ENCODE peak calls at places on chromosomes 11 and 22, in four cellular contexts. One of them, this sample, is unnamed.
A peak's percentile ranks its signal among the peaks of the same experiment; 100 is the strongest.

GRCh38 chr11:106697058-106697457 is 321.2 kb downstream of the GUCY1A2 start:
- DNase-seq in H1: no peak
- DNase-seq in K562: no peak
- DNase-seq in GM12878: no peak
- DNase-seq in this sample: peak; percentile 76

GRCh38 chr11:76714493-76714892 is 43.9 kb upstream of the LRRC32 start:
- DNase-seq in H1: no peak
- DNase-seq in K562: no peak
- DNase-seq in GM12878: no peak
- DNase-seq in this sample: no peak

GRCh38 chr11:79045811-79046304 is 395.0 kb downstream of the TENM4 start:
- DNase-seq in H1: no peak
- DNase-seq in K562: no peak
- DNase-seq in GM12878: no peak
- DNase-seq in this sample: peak; percentile 58

GRCh38 chr22:36465232-36466021 is 16.0 kb downstream of the TXN2 start:
- DNase-seq in H1: no peak
- DNase-seq in K562: no peak
- DNase-seq in GM12878: no peak
- DNase-seq in this sample: peak; percentile 93

GRCh38 chr11:6557761-6558674 is 45.4 kb downstream of the RRP8 start:
- DNase-seq in H1: no peak
- DNase-seq in K562: no peak
- DNase-seq in GM12878: no peak
- DNase-seq in this sample: no peak

GRCh38 chr22:37021710-37022482 is 2.4 kb downstream of the MPST start:
- DNase-seq in H1: no peak
- DNase-seq in K562: peak; percentile 72
- DNase-seq in GM12878: no peak
- DNase-seq in this sample: peak; percentile 34

GRCh38 chr11:3178349-3178748 is 13.2 kb upstream of the OSBPL5 start:
- DNase-seq in H1: no peak
- DNase-seq in K562: no peak
- DNase-seq in GM12878: no peak
- DNase-seq in this sample: no peak

GRCh38 chr22:42734406-42734805 is 13.7 kb upstream of the A4GALT start:
- DNase-seq in H1: no peak
- DNase-seq in K562: no peak
- DNase-seq in GM12878: no peak
- DNase-seq in this sample: no peak

GRCh38 chr11:83979593-83979992 is 693.4 kb upstream of the CCDC90B start:
- DNase-seq in H1: no peak
- DNase-seq in K562: no peak
- DNase-seq in GM12878: no peak
- DNase-seq in this sample: no peak

GRCh38 chr22:50059185-50059880 is 1.2 kb upstream of the TTLL8 start:
- DNase-seq in H1: peak; percentile 27
- DNase-seq in K562: peak; percentile 24
- DNase-seq in GM12878: no peak
- DNase-seq in this sample: peak; percentile 20

GRCh38 chr11:111982532-111983186 is 42.5 kb upstream of the DLAT start:
- DNase-seq in H1: no peak
- DNase-seq in K562: no peak
- DNase-seq in GM12878: no peak
- DNase-seq in this sample: no peak

GRCh38 chr22:19877626-19878339 is 23.1 kb upstream of the GNB1L start:
- DNase-seq in H1: no peak
- DNase-seq in K562: no peak
- DNase-seq in GM12878: no peak
- DNase-seq in this sample: peak; percentile 58

GRCh38 chr11:11706022-11706421 is 84.2 kb upstream of the GALNT18 start:
- DNase-seq in H1: no peak
- DNase-seq in K562: no peak
- DNase-seq in GM12878: no peak
- DNase-seq in this sample: no peak

GRCh38 chr11:123899792-123900191 is 2.2 kb upstream of the OR8D4 start:
- DNase-seq in H1: no peak
- DNase-seq in K562: no peak
- DNase-seq in GM12878: no peak
- DNase-seq in this sample: no peak

GRCh38 chr11:120139316-120140069 is 1.6 kb upstream of the TRIM29 start:
- DNase-seq in H1: no peak
- DNase-seq in K562: no peak
- DNase-seq in GM12878: no peak
- DNase-seq in this sample: no peak

GRCh38 chr22:29310863-29311339 is 4.5 kb downstream of the GAS2L1 start:
- DNase-seq in H1: no peak
- DNase-seq in K562: peak; percentile 89
- DNase-seq in GM12878: no peak
- DNase-seq in this sample: peak; percentile 96

GRCh38 chr11:795638-796564 is 2.2 kb downstream of the SLC25A22 start:
- DNase-seq in H1: no peak
- DNase-seq in K562: peak; percentile 81
- DNase-seq in GM12878: no peak
- DNase-seq in this sample: peak; percentile 89

GRCh38 chr22:32662587-32662915 is 139.0 kb upstream of the TIMP3 start:
- DNase-seq in H1: no peak
- DNase-seq in K562: no peak
- DNase-seq in GM12878: no peak
- DNase-seq in this sample: no peak

GRCh38 chr11:60087239-60087638 is 1.2 kb upstream of the MS4A2 start:
- DNase-seq in H1: no peak
- DNase-seq in K562: no peak
- DNase-seq in GM12878: no peak
- DNase-seq in this sample: no peak

GRCh38 chr11:112212710-112213109 is 13.5 kb upstream of the PTS start:
- DNase-seq in H1: no peak
- DNase-seq in K562: no peak
- DNase-seq in GM12878: no peak
- DNase-seq in this sample: no peak

GRCh38 chr22:24486501-24486921 is 8.6 kb upstream of the UPB1 start:
- DNase-seq in H1: no peak
- DNase-seq in K562: no peak
- DNase-seq in GM12878: no peak
- DNase-seq in this sample: peak; percentile 82

GRCh38 chr22:30212363-30212995 is 34.1 kb downstream of the LIF start:
- DNase-seq in H1: no peak
- DNase-seq in K562: peak; percentile 40
- DNase-seq in GM12878: no peak
- DNase-seq in this sample: peak; percentile 95

GRCh38 chr22:37556750-37557149 is 3.5 kb upstream of the CDC42EP1 start:
- DNase-seq in H1: no peak
- DNase-seq in K562: no peak
- DNase-seq in GM12878: no peak
- DNase-seq in this sample: no peak

GRCh38 chr11:64406221-64406946 is 47.4 kb downstream of the RPS6KA4 start:
- DNase-seq in H1: no peak
- DNase-seq in K562: no peak
- DNase-seq in GM12878: no peak
- DNase-seq in this sample: peak; percentile 6

GRCh38 chr11:12110714-12111481 is 508 bp downstream of the MICAL2 start:
- DNase-seq in H1: no peak
- DNase-seq in K562: peak; percentile 53
- DNase-seq in GM12878: no peak
- DNase-seq in this sample: no peak

GRCh38 chr11:1054143-1055108 is 17.9 kb upstream of the MUC6 start:
- DNase-seq in H1: no peak
- DNase-seq in K562: no peak
- DNase-seq in GM12878: no peak
- DNase-seq in this sample: no peak

GRCh38 chr11:11313902-11314692 is 39.0 kb downstream of the CSNK2A3 start:
- DNase-seq in H1: no peak
- DNase-seq in K562: no peak
- DNase-seq in GM12878: no peak
- DNase-seq in this sample: no peak

GRCh38 chr11:78414321-78415051 is 3.1 kb downstream of the GAB2 start:
- DNase-seq in H1: no peak
- DNase-seq in K562: peak; percentile 65
- DNase-seq in GM12878: no peak
- DNase-seq in this sample: peak; percentile 43

GRCh38 chr11:86802601-86803051 is 2.3 kb downstream of the PRSS23 start:
- DNase-seq in H1: no peak
- DNase-seq in K562: peak; percentile 43
- DNase-seq in GM12878: no peak
- DNase-seq in this sample: peak; percentile 57

GRCh38 chr22:28143961-28144745 is 225.1 kb upstream of the PITPNB start:
- DNase-seq in H1: no peak
- DNase-seq in K562: no peak
- DNase-seq in GM12878: no peak
- DNase-seq in this sample: no peak

GRCh38 chr11:102293873-102294601 is 23.2 kb upstream of the BIRC3 start:
- DNase-seq in H1: no peak
- DNase-seq in K562: peak; percentile 51
- DNase-seq in GM12878: no peak
- DNase-seq in this sample: peak; percentile 66

GRCh38 chr11:130156108-130157022 is 3.2 kb upstream of the ST14 start:
- DNase-seq in H1: no peak
- DNase-seq in K562: peak; percentile 26
- DNase-seq in GM12878: no peak
- DNase-seq in this sample: no peak

GRCh38 chr11:116427903-116428637 is 344.7 kb downstream of the BUD13 start:
- DNase-seq in H1: no peak
- DNase-seq in K562: no peak
- DNase-seq in GM12878: no peak
- DNase-seq in this sample: no peak

GRCh38 chr22:48918585-48919186 is 909.0 kb downstream of the BRD1 start:
- DNase-seq in H1: no peak
- DNase-seq in K562: no peak
- DNase-seq in GM12878: no peak
- DNase-seq in this sample: no peak

GRCh38 chr11:614583-615452 is 932 bp downstream of the IRF7 start:
- DNase-seq in H1: no peak
- DNase-seq in K562: no peak
- DNase-seq in GM12878: no peak
- DNase-seq in this sample: no peak

DNA sequence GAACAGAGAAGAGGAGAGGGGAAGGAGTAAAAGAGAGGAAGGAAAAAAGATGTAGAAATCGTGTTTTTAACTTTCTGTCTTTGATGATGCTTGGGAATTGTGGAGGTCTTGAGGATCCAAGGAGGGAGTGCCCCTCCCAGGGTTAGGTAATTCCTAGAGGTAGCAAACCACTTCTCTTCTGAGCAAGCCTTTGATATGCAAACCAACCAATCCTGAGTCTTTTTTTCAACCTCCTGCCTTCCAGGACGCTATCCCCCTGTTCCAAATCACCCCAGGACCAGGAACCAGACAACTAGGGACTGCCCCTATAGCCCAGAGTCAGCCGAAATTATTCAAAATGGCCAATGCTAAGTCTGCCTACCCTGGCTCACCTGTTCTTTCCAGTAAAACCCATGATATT is 236.3 kb downstream of the MIAT start:
- DNase-seq in H1: no peak
- DNase-seq in K562: no peak
- DNase-seq in GM12878: no peak
- DNase-seq in this sample: no peak
- TF ChIP-seq CHD1 in H1: no peak
- TF ChIP-seq CHD1 in K562: no peak
- TF ChIP-seq CHD1 in GM12878: no peak
- TF ChIP-seq CHD1 in this sample: no peak

GRCh38 chr22:46767249-46767985 is 5.0 kb downstream of the TBC1D22A start:
- DNase-seq in H1: no peak
- DNase-seq in K562: no peak
- DNase-seq in GM12878: no peak
- DNase-seq in this sample: no peak
- TF ChIP-seq USF2 in H1: no peak
- TF ChIP-seq USF2 in K562: no peak
- TF ChIP-seq USF2 in GM12878: no peak
- TF ChIP-seq USF2 in this sample: no peak

GRCh38 chr22:46661221-46661851 is 41.1 kb downstream of the GRAMD4 start:
- DNase-seq in H1: no peak
- DNase-seq in K562: no peak
- DNase-seq in GM12878: no peak
- DNase-seq in this sample: peak; percentile 76
- TF ChIP-seq CHD1 in H1: no peak
- TF ChIP-seq CHD1 in K562: no peak
- TF ChIP-seq CHD1 in GM12878: no peak
- TF ChIP-seq CHD1 in this sample: no peak

GRCh38 chr11:65576232-65576866 is 496 bp downstream of the EHBP1L1 start:
- DNase-seq in H1: no peak
- DNase-seq in K562: no peak
- DNase-seq in GM12878: no peak
- DNase-seq in this sample: no peak

GRCh38 chr11:65576867-65577755 is 1.3 kb downstream of the EHBP1L1 start:
- DNase-seq in H1: no peak
- DNase-seq in K562: no peak
- DNase-seq in GM12878: no peak
- DNase-seq in this sample: peak; percentile 43

GRCh38 chr11:65574147-65574962 is 1.5 kb upstream of the EHBP1L1 start:
- DNase-seq in H1: peak; percentile 72
- DNase-seq in K562: peak; percentile 96
- DNase-seq in GM12878: peak; percentile 82
- DNase-seq in this sample: peak; percentile 95

GRCh38 chr11:65574963-65575567 is 788 bp upstream of the EHBP1L1 start:
- DNase-seq in H1: no peak
- DNase-seq in K562: peak; percentile 92
- DNase-seq in GM12878: no peak
- DNase-seq in this sample: no peak

DNA sequence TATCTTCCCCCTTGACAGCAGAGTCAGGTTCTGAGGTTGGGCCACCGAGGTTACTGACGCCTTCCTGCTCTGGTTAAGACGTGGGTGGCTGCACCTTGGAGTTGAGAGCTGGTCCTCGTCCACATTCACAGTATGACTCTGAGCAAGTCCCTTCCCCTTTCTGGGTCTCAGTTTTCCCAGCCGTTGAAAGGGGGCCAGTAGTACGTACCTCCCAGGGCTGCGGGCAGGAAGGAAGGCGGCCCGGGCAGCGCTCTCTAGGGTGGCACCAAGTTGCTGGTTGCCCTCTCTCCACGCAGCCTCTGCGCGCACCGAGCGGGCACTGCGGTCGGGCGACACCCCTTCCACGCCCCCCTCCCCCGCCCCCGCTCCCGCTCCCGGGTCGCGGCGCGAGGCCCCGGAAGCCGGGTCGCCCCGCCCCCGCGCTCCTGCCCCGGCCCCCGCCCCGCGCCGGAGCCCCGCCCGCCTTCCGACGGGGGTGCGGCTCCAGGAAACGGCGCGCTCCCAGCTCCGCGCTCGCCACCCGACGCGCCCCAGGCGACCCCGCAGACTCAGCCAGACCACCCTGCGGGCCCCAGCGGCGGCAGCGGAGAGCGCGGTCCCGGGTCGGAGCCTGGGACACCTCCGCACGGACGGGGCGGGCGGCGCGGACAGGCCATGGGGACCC is at the start of gene EHBP1L1:
- DNase-seq in H1: no peak
- DNase-seq in K562: peak; percentile 81
- DNase-seq in GM12878: peak; percentile 70
- DNase-seq in this sample: peak; percentile 28
- TF ChIP-seq USF2 in H1: no peak
- TF ChIP-seq USF2 in K562: no peak
- TF ChIP-seq USF2 in GM12878: no peak
- TF ChIP-seq USF2 in this sample: no peak

This sample was measured in IMR-90.